ENCODE peak calls at places on chromosomes 4 and X, in seven cellular contexts. W is Peyer's patch, I is brain microvascular endothelial cell, A is pancreas, J is kidney epithelial cell, N is fibroblast of the aortic adventitia, L is MM.1S. H is an unnamed sample.

GRCh38 chr4:19030536-19030935 is 1009.0 kb upstream of the LCORL start:
- DNase-seq in N (no peak), L (no peak), A (no peak), W (no peak), I (no peak), J (no peak), H (no peak)

GRCh38 chr4:8083086-8083825 is 75.4 kb downstream of the ABLIM2 start:
- DNase-seq in N (no peak), J (no peak), I (no peak), L (no peak), A (no peak), W (no peak), H (no peak)

GRCh38 chr4:150699599-150699998 is 117.6 kb downstream of the MAB21L2 start:
- DNase-seq in W (no peak), L (no peak), A (no peak), J (no peak), I (no peak), N (no peak), H (peak; percentile 8)

GRCh38 chrX:15820106-15821073 is 30.1 kb downstream of the ZRSR2 start:
- DNase-seq in W (no peak), L (no peak), I (no peak), N (no peak), A (no peak), J (no peak), H (peak; percentile 15)

GRCh38 chr4:128571747-128572146 is 237.8 kb upstream of the JADE1 start:
- DNase-seq in L (peak; percentile 69), N (peak; percentile 96), A (no peak), I (peak; percentile 94), J (peak; percentile 88), W (no peak), H (peak; percentile 97)

GRCh38 chrX:103792916-103793540 is 16.4 kb downstream of the PLP1 start:
- DNase-seq in N (peak; percentile 75), L (no peak), I (peak; percentile 42), J (no peak), W (no peak), A (no peak), H (peak; percentile 80)

GRCh38 chr4:15106417-15106816 is 104.1 kb downstream of the CPEB2 start:
- DNase-seq in J (no peak), L (no peak), I (peak; percentile 5), A (no peak), N (no peak), W (no peak), H (peak; percentile 40)

GRCh38 chrX:107676559-107677378 is 48.5 kb downstream of the PRPS1 start:
- DNase-seq in J (no peak), L (peak; percentile 61), I (peak; percentile 91), N (peak; percentile 88), A (peak; percentile 80), W (peak; percentile 62), H (peak; percentile 97)

GRCh38 chr4:141328550-141329173 is 108.0 kb downstream of the ZNF330 start:
- DNase-seq in A (no peak), N (no peak), W (no peak), J (no peak), L (no peak), I (no peak), H (no peak)

GRCh38 chr4:177384856-177385396 is 57.3 kb downstream of the AGA start:
- DNase-seq in L (no peak), J (no peak), A (no peak), W (no peak), I (no peak), N (no peak), H (no peak)

GRCh38 chrX:26409636-26410035 is 193.7 kb downstream of the MAGEB5 start:
- DNase-seq in I (no peak), W (no peak), N (no peak), A (no peak), L (no peak), J (no peak), H (no peak)

GRCh38 chrX:7088968-7089615 is 58.4 kb upstream of the STS start:
- DNase-seq in N (no peak), A (no peak), L (peak; percentile 27), J (no peak), I (no peak), W (peak; percentile 65), H (no peak)

GRCh38 chr4:57122959-57123358 is 12.8 kb upstream of the IGFBP7 start:
- DNase-seq in A (no peak), W (no peak), I (no peak), L (no peak), N (no peak), J (no peak), H (no peak)

GRCh38 chr4:57124145-57124544 is 14.0 kb upstream of the IGFBP7 start:
- DNase-seq in J (no peak), L (no peak), A (no peak), W (no peak), N (peak; percentile 57), I (no peak), H (no peak)

GRCh38 chr4:57129477-57129876 is 19.3 kb upstream of the IGFBP7 start:
- DNase-seq in W (no peak), N (no peak), A (no peak), J (no peak), I (no peak), L (no peak), H (no peak)

GRCh38 chr4:57131849-57132745 is 21.9 kb upstream of the IGFBP7 start:
- DNase-seq in J (no peak), I (no peak), W (no peak), L (no peak), A (no peak), N (no peak), H (no peak)

GRCh38 chr4:57127361-57127760 is 17.2 kb upstream of the IGFBP7 start:
- DNase-seq in I (no peak), L (no peak), A (no peak), W (no peak), J (no peak), N (no peak), H (no peak)
- TF ChIP-seq CTCF in I (no peak), L (no peak), A (no peak), W (no peak), J (no peak), N (no peak), H (no peak)

GRCh38 chr4:174152717-174153466 is 130.6 kb downstream of the FBXO8 start:
- DNase-seq in A (no peak), W (no peak), J (no peak), L (no peak), I (no peak), N (no peak), H (no peak)

GRCh38 chr4:174157106-174157607 is 126.3 kb downstream of the FBXO8 start:
- DNase-seq in J (no peak), L (no peak), A (no peak), W (no peak), I (no peak), N (peak; percentile 84), H (no peak)

GRCh38 chr4:174156239-174156826 is 127.1 kb downstream of the FBXO8 start:
- DNase-seq in J (no peak), W (no peak), I (peak; percentile 29), A (no peak), L (peak; percentile 67), N (peak; percentile 81), H (peak; percentile 76)

GRCh38 chr4:174154455-174154854 is 129.0 kb downstream of the FBXO8 start:
- DNase-seq in L (no peak), I (peak; percentile 81), N (peak; percentile 80), W (no peak), J (peak; percentile 16), A (no peak), H (peak; percentile 92)
- H3K4me3 ChIP-seq in L (no peak overlapping the region), I (peak overlapping the region; percentile 4), N (peak overlapping the region; percentile 47), W (no peak overlapping the region), J (no peak overlapping the region), A (no peak overlapping the region), H (peak overlapping the region; percentile 36)

DNA sequence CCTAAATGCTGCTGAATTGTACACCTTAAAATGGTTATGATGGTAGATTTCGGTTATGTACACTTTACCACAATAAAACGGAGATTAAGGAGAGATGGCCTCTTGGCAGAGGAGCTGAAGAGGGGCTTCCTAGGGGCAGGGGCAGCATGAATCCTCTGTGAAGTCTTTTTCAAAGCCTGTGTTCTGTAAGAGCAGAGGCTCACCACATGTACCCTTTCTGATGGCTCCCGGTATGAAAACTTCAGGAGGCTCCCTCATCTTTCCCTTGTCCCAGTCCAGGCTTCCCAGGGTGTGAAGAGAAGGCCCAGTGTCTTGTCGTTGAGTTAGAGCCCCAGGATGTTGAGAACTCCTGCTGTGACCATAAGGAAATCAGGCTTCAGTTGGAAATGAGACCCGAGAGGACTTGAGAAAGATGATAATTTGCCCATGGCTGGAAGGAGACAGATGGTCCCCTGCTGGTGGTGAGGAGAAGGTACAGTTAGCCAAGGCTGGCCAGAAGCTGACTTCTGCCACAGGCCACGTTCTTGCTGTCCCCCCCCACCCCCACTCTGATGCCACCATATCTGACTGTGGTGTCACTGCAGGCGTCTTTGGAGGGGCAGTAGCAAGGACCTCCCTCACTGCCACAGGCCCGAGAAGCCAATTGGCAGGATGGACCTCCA is 31.8 kb upstream of the MTM1 start:
- DNase-seq in N (no peak), L (no peak), A (no peak), J (no peak), W (no peak), I (no peak), H (peak; percentile 7)
- TF ChIP-seq CTCF in N (no peak), L (peak; percentile 12), A (no peak), J (no peak), W (peak; percentile 5), I (peak; percentile 41), H (peak; percentile 24)

DNA sequence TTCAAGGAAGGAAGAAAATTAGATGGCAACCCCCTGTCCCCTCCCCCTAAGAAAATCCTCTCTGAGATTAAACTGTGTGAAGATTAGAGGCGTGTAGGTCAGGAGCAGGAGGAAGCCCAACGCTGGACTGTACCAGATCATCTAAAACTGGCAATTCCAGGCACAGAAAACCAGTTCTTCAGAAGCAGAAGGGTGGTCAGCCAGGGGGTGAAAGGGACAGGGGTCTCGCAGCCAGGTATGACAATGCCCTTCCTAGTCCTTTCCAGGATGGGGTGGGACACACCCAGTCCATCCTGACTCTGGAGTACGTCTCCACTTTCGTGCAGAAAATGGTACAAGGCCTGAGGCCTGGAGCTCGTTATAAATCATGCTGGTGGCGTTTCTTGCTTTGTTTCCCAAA is 3.3 kb upstream of the RHOH start:
- DNase-seq in N (no peak), W (no peak), J (no peak), I (no peak), L (no peak), A (no peak), H (no peak)
- H3K4me3 ChIP-seq in N (no peak overlapping the region), W (peak overlapping the region; percentile 57), J (no peak overlapping the region), I (no peak overlapping the region), L (peak overlapping the region; percentile 67), A (no peak overlapping the region), H (no peak overlapping the region)

GRCh38 chr4:122824616-122825015 is 2.0 kb upstream of the FGF2 start:
- DNase-seq in I (no peak), J (no peak), N (no peak), W (no peak), A (no peak), L (no peak), H (no peak)

GRCh38 chr4:122827899-122828601 is 1.4 kb downstream of the FGF2 start:
- DNase-seq in A (no peak), I (peak; percentile 42), J (peak; percentile 43), N (peak; percentile 79), W (no peak), L (peak; percentile 98), H (peak; percentile 72)

GRCh38 chr4:122826596-122827257 is at the start of gene FGF2:
- DNase-seq in J (no peak), W (peak; percentile 20), L (peak; percentile 55), N (peak; percentile 77), A (peak; percentile 73), I (peak; percentile 45), H (peak; percentile 49)

GRCh38 chr4:122826000-122826595 is 533 bp upstream of the FGF2 start:
- DNase-seq in I (peak; percentile 14), W (no peak), L (no peak), N (peak; percentile 70), J (no peak), A (no peak), H (peak; percentile 55)

GRCh38 chr4:122827258-122827887 is 742 bp downstream of the FGF2 start:
- DNase-seq in W (no peak), J (no peak), N (peak; percentile 50), L (peak; percentile 87), I (peak; percentile 20), A (peak; percentile 67), H (peak; percentile 54)
- TF ChIP-seq CTCF in W (no peak), J (peak; percentile 42), N (peak; percentile 35), L (peak; percentile 10), I (peak; percentile 17), A (no peak), H (no peak)

H was measured in fibroblast of mammary gland.